ENCODE peak calls at places on chromosomes 1 and 21, in eight cellular contexts. N is upper lobe of right lung, Y is AG04450, Q is dorsolateral prefrontal cortex, P is H1, A is lower leg skin, B is HFF-Myc, J is Peyer's patch. E is an unnamed sample.

GRCh38 chr21:35367558-35367957 is 318.5 kb upstream of the RUNX1 start:
- DNase-seq in N (no peak), Y (no peak), Q (no peak), P (no peak), A (no peak), B (no peak), J (no peak), E (no peak)

GRCh38 chr21:45598109-45598508 is 45.4 kb upstream of the PCBP3 start:
- DNase-seq in N (peak), Y (no peak), Q (no peak), P (no peak), A (no peak), B (no peak), J (no peak), E (peak)

GRCh38 chr1:240468616-240469015 is 143.3 kb downstream of the GREM2 start:
- DNase-seq in N (no peak), Y (no peak), Q (no peak), P (no peak), A (no peak), B (no peak), J (no peak), E (no peak)

GRCh38 chr21:36981049-36981391 is 14.6 kb upstream of the HLCS start:
- DNase-seq in N (no peak), Y (no peak), Q (no peak), P (no peak), A (no peak), B (no peak), J (no peak), E (no peak)

GRCh38 chr21:39022901-39023693 is 160.2 kb downstream of the PSMG1 start:
- DNase-seq in N (peak), Y (no peak), Q (no peak), P (no peak), A (no peak), B (no peak), J (no peak), E (peak)

GRCh38 chr1:104648269-104648691 is 898.6 kb downstream of the AMY1C start:
- DNase-seq in N (no peak), Y (no peak), Q (no peak), P (no peak), A (no peak), B (no peak), J (no peak), E (no peak)

GRCh38 chr1:170721621-170722020 is 57.7 kb downstream of the PRRX1 start:
- DNase-seq in N (no peak), Y (no peak), Q (no peak), P (no peak), A (no peak), B (no peak), J (no peak), E (no peak)

GRCh38 chr1:58921342-58921741 is 137.5 kb upstream of the JUN start:
- DNase-seq in N (no peak), Y (no peak), Q (no peak), P (no peak), A (no peak), B (no peak), J (no peak), E (no peak)

GRCh38 chr1:29708818-29709710 is 472.7 kb downstream of the PTPRU start:
- DNase-seq in N (peak), Y (peak), Q (no peak), P (no peak), A (no peak), B (peak), J (no peak), E (peak)

GRCh38 chr1:160116277-160117147 is 953 bp downstream of the ATP1A2 start:
- DNase-seq in N (no peak), Y (no peak), Q (no peak), P (no peak), A (no peak), B (no peak), J (no peak), E (peak)

GRCh38 chr1:6603424-6603850 is 768 bp upstream of the KLHL21 start:
- DNase-seq in N (peak), Y (no peak), Q (no peak), P (peak), A (no peak), B (peak), J (peak), E (no peak)

DNA sequence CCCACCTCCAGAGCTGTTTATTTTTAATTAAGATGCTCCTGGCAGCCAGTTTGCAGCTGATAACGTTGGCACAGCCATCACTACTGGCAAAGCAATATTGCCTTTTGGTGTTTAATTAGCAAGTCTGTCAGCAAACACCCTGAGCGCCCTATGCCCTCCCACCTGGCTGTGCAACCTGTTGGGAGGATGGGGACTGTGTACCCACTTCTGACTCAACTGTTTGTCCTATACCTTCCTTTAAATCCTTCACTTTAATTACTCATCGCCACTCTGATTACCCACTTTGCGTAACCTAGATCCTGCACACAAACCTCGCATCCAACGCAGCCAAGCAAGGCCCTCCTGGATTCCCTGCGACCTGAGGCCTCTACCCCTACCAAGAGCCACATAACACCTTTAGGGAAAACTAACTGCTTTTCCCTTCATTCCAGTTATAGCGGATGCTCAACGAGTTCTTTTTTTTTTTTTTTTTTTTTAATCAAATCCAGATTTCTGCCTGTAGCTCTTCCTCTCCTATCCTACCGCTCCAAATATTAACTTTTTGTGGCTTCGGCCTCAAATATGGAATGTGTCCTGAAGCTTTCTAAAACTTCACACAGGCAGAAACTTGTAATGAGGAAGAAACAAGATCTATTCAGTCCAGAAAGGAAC is 67.0 kb downstream of the BCAR3 start:
- DNase-seq in N (no peak), Y (no peak), Q (no peak), P (no peak), A (no peak), B (peak), J (no peak), E (no peak)
- H3K4me3 ChIP-seq in N (no peak), Y (no peak), Q (no peak), P (no peak), A (no peak), B (no peak), J (no peak), E (no peak)

GRCh38 chr1:53142226-53142853 is at the start of gene SLC1A7:
- DNase-seq in N (no peak), Y (no peak), Q (no peak), P (no peak), A (no peak), B (no peak), J (no peak), E (no peak)
- H3K4me3 ChIP-seq in N (no peak), Y (no peak), Q (no peak), P (no peak), A (no peak), B (no peak), J (no peak), E (no peak)

GRCh38 chr1:48470506-48470905 is 1.5 kb downstream of the SPATA6 start:
- DNase-seq in N (no peak), Y (no peak), Q (no peak), P (peak), A (peak), B (no peak), J (no peak), E (peak)
- H3K4me3 ChIP-seq in N (peak), Y (peak), Q (peak), P (peak), A (no peak), B (peak), J (no peak), E (peak)

GRCh38 chr21:43923391-43923790 is 58.4 kb downstream of the AGPAT3 start:
- DNase-seq in N (no peak), Y (no peak), Q (peak), P (no peak), A (no peak), B (no peak), J (no peak), E (no peak)

GRCh38 chr21:43921979-43922945 is 57.2 kb downstream of the AGPAT3 start:
- DNase-seq in N (no peak), Y (no peak), Q (no peak), P (no peak), A (no peak), B (no peak), J (peak), E (no peak)

GRCh38 chr21:43919871-43920801 is 55.1 kb downstream of the AGPAT3 start:
- DNase-seq in N (no peak), Y (no peak), Q (no peak), P (peak), A (no peak), B (no peak), J (no peak), E (peak)

GRCh38 chr21:43922949-43923348 is 57.9 kb downstream of the AGPAT3 start:
- DNase-seq in N (no peak), Y (no peak), Q (no peak), P (no peak), A (no peak), B (no peak), J (no peak), E (no peak)

DNA sequence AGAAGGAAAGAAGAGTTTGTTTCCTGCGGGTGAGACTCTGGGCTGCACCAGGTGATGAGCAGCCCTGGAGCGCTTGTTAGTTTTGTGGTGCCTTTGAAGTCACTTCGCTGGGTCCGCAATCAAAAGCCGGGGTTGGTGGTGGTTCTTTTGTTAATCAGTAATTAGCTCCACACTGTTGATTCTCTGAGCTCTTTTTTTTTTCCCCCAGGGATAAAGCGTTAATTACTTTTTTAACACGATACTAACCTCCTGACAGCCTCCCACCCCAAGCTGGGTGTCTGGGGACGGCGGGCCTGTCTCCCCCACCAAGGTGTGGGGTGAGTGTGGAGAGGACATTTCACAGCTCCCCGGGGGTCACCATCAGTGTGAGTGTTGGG is 56.6 kb downstream of the AGPAT3 start:
- DNase-seq in N (no peak), Y (no peak), Q (no peak), P (no peak), A (no peak), B (no peak), J (no peak), E (no peak)
- H3K4me3 ChIP-seq in N (no peak), Y (no peak), Q (no peak), P (no peak), A (no peak), B (no peak), J (no peak), E (no peak)

GRCh38 chr1:245688536-245689453 is 534.0 kb downstream of the KIF26B start:
- DNase-seq in N (no peak), Y (no peak), Q (no peak), P (no peak), A (no peak), B (no peak), J (no peak), E (no peak)
- H3K4me3 ChIP-seq in N (no peak), Y (no peak), Q (no peak), P (peak), A (no peak), B (no peak), J (no peak), E (no peak)

E was measured in osteoblast.